ENCODE peak calls at places on chromosomes 5 and 9, in six cellular contexts. One of them, this sample, is unnamed.

GRCh38 chr5:120465281-120465961 is 1.3 kb downstream of the PRR16 start:
- DNase-seq in non-pigmented ciliary epithelial cell: no peak
- DNase-seq in BJ: no peak
- DNase-seq in activated CD8-positive, alpha-beta memory T cell treated with anti-CD3 and anti-CD28 coated beads, Interleukin-2, amount 50 U/mL, for 4 hours: no peak
- DNase-seq in cardiac septum: peak
- DNase-seq in RCC 7860: no peak
- DNase-seq in this sample: no peak

GRCh38 chr5:1480806-1481205 is 35.6 kb upstream of the SLC6A3 start:
- DNase-seq in non-pigmented ciliary epithelial cell: no peak
- DNase-seq in BJ: no peak
- DNase-seq in activated CD8-positive, alpha-beta memory T cell treated with anti-CD3 and anti-CD28 coated beads, Interleukin-2, amount 50 U/mL, for 4 hours: no peak
- DNase-seq in cardiac septum: no peak
- DNase-seq in RCC 7860: no peak
- DNase-seq in this sample: no peak

GRCh38 chr5:138927979-138928378 is 52.8 kb upstream of the LRRTM2 start:
- DNase-seq in non-pigmented ciliary epithelial cell: no peak
- DNase-seq in BJ: no peak
- DNase-seq in activated CD8-positive, alpha-beta memory T cell treated with anti-CD3 and anti-CD28 coated beads, Interleukin-2, amount 50 U/mL, for 4 hours: no peak
- DNase-seq in cardiac septum: peak
- DNase-seq in RCC 7860: no peak
- DNase-seq in this sample: no peak

GRCh38 chr9:127424669-127424986 is 446 bp downstream of the ZNF79 start:
- DNase-seq in non-pigmented ciliary epithelial cell: no peak
- DNase-seq in BJ: no peak
- DNase-seq in activated CD8-positive, alpha-beta memory T cell treated with anti-CD3 and anti-CD28 coated beads, Interleukin-2, amount 50 U/mL, for 4 hours: peak
- DNase-seq in cardiac septum: no peak
- DNase-seq in RCC 7860: no peak
- DNase-seq in this sample: no peak

GRCh38 chr5:137733922-137734695 is 1.8 kb downstream of the KLHL3 start:
- DNase-seq in non-pigmented ciliary epithelial cell: no peak
- DNase-seq in BJ: no peak
- DNase-seq in activated CD8-positive, alpha-beta memory T cell treated with anti-CD3 and anti-CD28 coated beads, Interleukin-2, amount 50 U/mL, for 4 hours: no peak
- DNase-seq in cardiac septum: no peak
- DNase-seq in RCC 7860: no peak
- DNase-seq in this sample: no peak

GRCh38 chr5:134571703-134572405 is 46.4 kb downstream of the JADE2 start:
- DNase-seq in non-pigmented ciliary epithelial cell: no peak
- DNase-seq in BJ: no peak
- DNase-seq in activated CD8-positive, alpha-beta memory T cell treated with anti-CD3 and anti-CD28 coated beads, Interleukin-2, amount 50 U/mL, for 4 hours: no peak
- DNase-seq in cardiac septum: no peak
- DNase-seq in RCC 7860: no peak
- DNase-seq in this sample: no peak

GRCh38 chr9:33197279-33197678 is 30.1 kb upstream of the B4GALT1 start:
- DNase-seq in non-pigmented ciliary epithelial cell: no peak
- DNase-seq in BJ: no peak
- DNase-seq in activated CD8-positive, alpha-beta memory T cell treated with anti-CD3 and anti-CD28 coated beads, Interleukin-2, amount 50 U/mL, for 4 hours: no peak
- DNase-seq in cardiac septum: no peak
- DNase-seq in RCC 7860: no peak
- DNase-seq in this sample: no peak

GRCh38 chr5:1800470-1801060 is 642 bp upstream of the NDUFS6 start:
- DNase-seq in non-pigmented ciliary epithelial cell: no peak
- DNase-seq in BJ: no peak
- DNase-seq in activated CD8-positive, alpha-beta memory T cell treated with anti-CD3 and anti-CD28 coated beads, Interleukin-2, amount 50 U/mL, for 4 hours: no peak
- DNase-seq in cardiac septum: no peak
- DNase-seq in RCC 7860: no peak
- DNase-seq in this sample: no peak

GRCh38 chr9:114906922-114907571 is 23.3 kb downstream of the TNFSF8 start:
- DNase-seq in non-pigmented ciliary epithelial cell: no peak
- DNase-seq in BJ: no peak
- DNase-seq in activated CD8-positive, alpha-beta memory T cell treated with anti-CD3 and anti-CD28 coated beads, Interleukin-2, amount 50 U/mL, for 4 hours: peak
- DNase-seq in cardiac septum: no peak
- DNase-seq in RCC 7860: peak
- DNase-seq in this sample: no peak

GRCh38 chr9:4339357-4339756 is 39.5 kb upstream of the GLIS3 start:
- DNase-seq in non-pigmented ciliary epithelial cell: peak
- DNase-seq in BJ: peak
- DNase-seq in activated CD8-positive, alpha-beta memory T cell treated with anti-CD3 and anti-CD28 coated beads, Interleukin-2, amount 50 U/mL, for 4 hours: peak
- DNase-seq in cardiac septum: no peak
- DNase-seq in RCC 7860: peak
- DNase-seq in this sample: peak

GRCh38 chr5:62340392-62340791 is 34.4 kb downstream of the KIF2A start:
- DNase-seq in non-pigmented ciliary epithelial cell: no peak
- DNase-seq in BJ: no peak
- DNase-seq in activated CD8-positive, alpha-beta memory T cell treated with anti-CD3 and anti-CD28 coated beads, Interleukin-2, amount 50 U/mL, for 4 hours: no peak
- DNase-seq in cardiac septum: no peak
- DNase-seq in RCC 7860: no peak
- DNase-seq in this sample: no peak

GRCh38 chr9:107016383-107016782 is 153.4 kb downstream of the ZNF462 start:
- DNase-seq in non-pigmented ciliary epithelial cell: no peak
- DNase-seq in BJ: no peak
- DNase-seq in activated CD8-positive, alpha-beta memory T cell treated with anti-CD3 and anti-CD28 coated beads, Interleukin-2, amount 50 U/mL, for 4 hours: no peak
- DNase-seq in cardiac septum: no peak
- DNase-seq in RCC 7860: no peak
- DNase-seq in this sample: no peak

GRCh38 chr5:156474251-156474650 is 147.3 kb downstream of the SGCD start:
- DNase-seq in non-pigmented ciliary epithelial cell: no peak
- DNase-seq in BJ: no peak
- DNase-seq in activated CD8-positive, alpha-beta memory T cell treated with anti-CD3 and anti-CD28 coated beads, Interleukin-2, amount 50 U/mL, for 4 hours: no peak
- DNase-seq in cardiac septum: no peak
- DNase-seq in RCC 7860: no peak
- DNase-seq in this sample: no peak

GRCh38 chr5:147517383-147517782 is 7.5 kb upstream of the DPYSL3 start:
- DNase-seq in non-pigmented ciliary epithelial cell: no peak
- DNase-seq in BJ: no peak
- DNase-seq in activated CD8-positive, alpha-beta memory T cell treated with anti-CD3 and anti-CD28 coated beads, Interleukin-2, amount 50 U/mL, for 4 hours: no peak
- DNase-seq in cardiac septum: no peak
- DNase-seq in RCC 7860: no peak
- DNase-seq in this sample: no peak

GRCh38 chr5:68376931-68377330 is 161.4 kb downstream of the PIK3R1 start:
- DNase-seq in non-pigmented ciliary epithelial cell: no peak
- DNase-seq in BJ: no peak
- DNase-seq in activated CD8-positive, alpha-beta memory T cell treated with anti-CD3 and anti-CD28 coated beads, Interleukin-2, amount 50 U/mL, for 4 hours: no peak
- DNase-seq in cardiac septum: no peak
- DNase-seq in RCC 7860: no peak
- DNase-seq in this sample: no peak

GRCh38 chr9:32899181-32899580 is 102.2 kb downstream of the APTX start:
- DNase-seq in non-pigmented ciliary epithelial cell: no peak
- DNase-seq in BJ: no peak
- DNase-seq in activated CD8-positive, alpha-beta memory T cell treated with anti-CD3 and anti-CD28 coated beads, Interleukin-2, amount 50 U/mL, for 4 hours: no peak
- DNase-seq in cardiac septum: no peak
- DNase-seq in RCC 7860: no peak
- DNase-seq in this sample: no peak

GRCh38 chr9:93111001-93111370 is 15.0 kb downstream of the CARD19 start:
- DNase-seq in non-pigmented ciliary epithelial cell: no peak
- DNase-seq in BJ: no peak
- DNase-seq in activated CD8-positive, alpha-beta memory T cell treated with anti-CD3 and anti-CD28 coated beads, Interleukin-2, amount 50 U/mL, for 4 hours: peak
- DNase-seq in cardiac septum: no peak
- DNase-seq in RCC 7860: no peak
- DNase-seq in this sample: no peak

GRCh38 chr9:77678136-77678535 is 30.0 kb upstream of the GNA14 start:
- DNase-seq in non-pigmented ciliary epithelial cell: no peak
- DNase-seq in BJ: no peak
- DNase-seq in activated CD8-positive, alpha-beta memory T cell treated with anti-CD3 and anti-CD28 coated beads, Interleukin-2, amount 50 U/mL, for 4 hours: no peak
- DNase-seq in cardiac septum: no peak
- DNase-seq in RCC 7860: no peak
- DNase-seq in this sample: no peak

GRCh38 chr9:71210326-71210725 is 88.9 kb upstream of the TRPM3 start:
- DNase-seq in non-pigmented ciliary epithelial cell: no peak
- DNase-seq in BJ: no peak
- DNase-seq in activated CD8-positive, alpha-beta memory T cell treated with anti-CD3 and anti-CD28 coated beads, Interleukin-2, amount 50 U/mL, for 4 hours: no peak
- DNase-seq in cardiac septum: no peak
- DNase-seq in RCC 7860: no peak
- DNase-seq in this sample: no peak

GRCh38 chr9:69715096-69715495 is 42.9 kb upstream of the APBA1 start:
- DNase-seq in non-pigmented ciliary epithelial cell: no peak
- DNase-seq in BJ: no peak
- DNase-seq in activated CD8-positive, alpha-beta memory T cell treated with anti-CD3 and anti-CD28 coated beads, Interleukin-2, amount 50 U/mL, for 4 hours: no peak
- DNase-seq in cardiac septum: no peak
- DNase-seq in RCC 7860: no peak
- DNase-seq in this sample: no peak

GRCh38 chr9:127519301-127520166 is 68.2 kb downstream of the LRSAM1 start:
- DNase-seq in non-pigmented ciliary epithelial cell: peak
- DNase-seq in BJ: peak
- DNase-seq in activated CD8-positive, alpha-beta memory T cell treated with anti-CD3 and anti-CD28 coated beads, Interleukin-2, amount 50 U/mL, for 4 hours: peak
- DNase-seq in cardiac septum: no peak
- DNase-seq in RCC 7860: peak
- DNase-seq in this sample: peak

GRCh38 chr5:35129276-35129675 is 81.5 kb upstream of the AGXT2 start:
- DNase-seq in non-pigmented ciliary epithelial cell: peak
- DNase-seq in BJ: peak
- DNase-seq in activated CD8-positive, alpha-beta memory T cell treated with anti-CD3 and anti-CD28 coated beads, Interleukin-2, amount 50 U/mL, for 4 hours: no peak
- DNase-seq in cardiac septum: no peak
- DNase-seq in RCC 7860: peak
- DNase-seq in this sample: peak

GRCh38 chr9:81083062-81083461 is 606.3 kb downstream of the TLE1 start:
- DNase-seq in non-pigmented ciliary epithelial cell: no peak
- DNase-seq in BJ: no peak
- DNase-seq in activated CD8-positive, alpha-beta memory T cell treated with anti-CD3 and anti-CD28 coated beads, Interleukin-2, amount 50 U/mL, for 4 hours: no peak
- DNase-seq in cardiac septum: no peak
- DNase-seq in RCC 7860: no peak
- DNase-seq in this sample: no peak

GRCh38 chr5:34011521-34011920 is 3.7 kb upstream of the AMACR start:
- DNase-seq in non-pigmented ciliary epithelial cell: no peak
- DNase-seq in BJ: no peak
- DNase-seq in activated CD8-positive, alpha-beta memory T cell treated with anti-CD3 and anti-CD28 coated beads, Interleukin-2, amount 50 U/mL, for 4 hours: no peak
- DNase-seq in cardiac septum: no peak
- DNase-seq in RCC 7860: no peak
- DNase-seq in this sample: no peak

GRCh38 chr5:128464596-128464995 is 73.4 kb downstream of the FBN2 start:
- DNase-seq in non-pigmented ciliary epithelial cell: no peak
- DNase-seq in BJ: no peak
- DNase-seq in activated CD8-positive, alpha-beta memory T cell treated with anti-CD3 and anti-CD28 coated beads, Interleukin-2, amount 50 U/mL, for 4 hours: no peak
- DNase-seq in cardiac septum: no peak
- DNase-seq in RCC 7860: no peak
- DNase-seq in this sample: no peak

GRCh38 chr5:54753034-54753433 is 232.4 kb downstream of the ESM1 start:
- DNase-seq in non-pigmented ciliary epithelial cell: no peak
- DNase-seq in BJ: no peak
- DNase-seq in activated CD8-positive, alpha-beta memory T cell treated with anti-CD3 and anti-CD28 coated beads, Interleukin-2, amount 50 U/mL, for 4 hours: no peak
- DNase-seq in cardiac septum: no peak
- DNase-seq in RCC 7860: no peak
- DNase-seq in this sample: no peak

GRCh38 chr5:80977764-80978163 is 17.6 kb downstream of the RASGRF2 start:
- DNase-seq in non-pigmented ciliary epithelial cell: no peak
- DNase-seq in BJ: no peak
- DNase-seq in activated CD8-positive, alpha-beta memory T cell treated with anti-CD3 and anti-CD28 coated beads, Interleukin-2, amount 50 U/mL, for 4 hours: no peak
- DNase-seq in cardiac septum: no peak
- DNase-seq in RCC 7860: no peak
- DNase-seq in this sample: no peak

GRCh38 chr5:107331312-107331711 is 339.4 kb downstream of the EFNA5 start:
- DNase-seq in non-pigmented ciliary epithelial cell: no peak
- DNase-seq in BJ: no peak
- DNase-seq in activated CD8-positive, alpha-beta memory T cell treated with anti-CD3 and anti-CD28 coated beads, Interleukin-2, amount 50 U/mL, for 4 hours: no peak
- DNase-seq in cardiac septum: no peak
- DNase-seq in RCC 7860: no peak
- DNase-seq in this sample: no peak

GRCh38 chr9:123327697-123328100 is 28.3 kb upstream of the CRB2 start:
- DNase-seq in non-pigmented ciliary epithelial cell: no peak
- DNase-seq in BJ: no peak
- DNase-seq in activated CD8-positive, alpha-beta memory T cell treated with anti-CD3 and anti-CD28 coated beads, Interleukin-2, amount 50 U/mL, for 4 hours: no peak
- DNase-seq in cardiac septum: no peak
- DNase-seq in RCC 7860: no peak
- DNase-seq in this sample: no peak

GRCh38 chr9:79524266-79524665 is 47.5 kb upstream of the TLE4 start:
- DNase-seq in non-pigmented ciliary epithelial cell: peak
- DNase-seq in BJ: peak
- DNase-seq in activated CD8-positive, alpha-beta memory T cell treated with anti-CD3 and anti-CD28 coated beads, Interleukin-2, amount 50 U/mL, for 4 hours: no peak
- DNase-seq in cardiac septum: no peak
- DNase-seq in RCC 7860: no peak
- DNase-seq in this sample: no peak

GRCh38 chr5:135242021-135242480 is 157.0 kb downstream of the MACROH2A1 start:
- DNase-seq in non-pigmented ciliary epithelial cell: no peak
- DNase-seq in BJ: no peak
- DNase-seq in activated CD8-positive, alpha-beta memory T cell treated with anti-CD3 and anti-CD28 coated beads, Interleukin-2, amount 50 U/mL, for 4 hours: no peak
- DNase-seq in cardiac septum: no peak
- DNase-seq in RCC 7860: peak
- DNase-seq in this sample: no peak